ENCODE peak calls at places on chromosome X, in five cellular contexts. One of them, this sample, is unnamed.

GRCh38 chrX:14056201-14056600 is 26.5 kb upstream of the GEMIN8 start:
- DNase-seq in breast epithelium: no peak
- DNase-seq in right lobe of liver: no peak
- DNase-seq in body of pancreas: no peak
- DNase-seq in H54: no peak
- DNase-seq in this sample: no peak

GRCh38 chrX:119790977-119791436 is 423 bp downstream of the RPL39 start:
- DNase-seq in breast epithelium: peak; percentile 18
- DNase-seq in right lobe of liver: no peak
- DNase-seq in body of pancreas: peak; percentile 31
- DNase-seq in H54: no peak
- DNase-seq in this sample: no peak

GRCh38 chrX:10415704-10416001 is 204.7 kb downstream of the MID1 start:
- DNase-seq in breast epithelium: no peak
- DNase-seq in right lobe of liver: no peak
- DNase-seq in body of pancreas: no peak
- DNase-seq in H54: no peak
- DNase-seq in this sample: no peak

GRCh38 chrX:6159468-6159867 is 69.2 kb downstream of the NLGN4X start:
- DNase-seq in breast epithelium: no peak
- DNase-seq in right lobe of liver: no peak
- DNase-seq in body of pancreas: no peak
- DNase-seq in H54: no peak
- DNase-seq in this sample: no peak

GRCh38 chrX:99117011-99117410 is 1293.1 kb downstream of the PCDH19 start:
- DNase-seq in breast epithelium: no peak
- DNase-seq in right lobe of liver: no peak
- DNase-seq in body of pancreas: peak; percentile 1
- DNase-seq in H54: no peak
- DNase-seq in this sample: no peak

GRCh38 chrX:9865804-9866471 is 79.7 kb downstream of the SHROOM2 start:
- DNase-seq in breast epithelium: no peak
- DNase-seq in right lobe of liver: no peak
- DNase-seq in body of pancreas: no peak
- DNase-seq in H54: no peak
- DNase-seq in this sample: no peak

GRCh38 chrX:15853586-15854079 is 980 bp downstream of the AP1S2 start:
- DNase-seq in breast epithelium: no peak
- DNase-seq in right lobe of liver: no peak
- DNase-seq in body of pancreas: no peak
- DNase-seq in H54: no peak
- DNase-seq in this sample: no peak

GRCh38 chrX:18873189-18873791 is 110.6 kb downstream of the PHKA2 start:
- DNase-seq in breast epithelium: no peak
- DNase-seq in right lobe of liver: no peak
- DNase-seq in body of pancreas: no peak
- DNase-seq in H54: peak; percentile 15
- DNase-seq in this sample: no peak

GRCh38 chrX:24259544-24260240 is 54.2 kb downstream of the SUPT20HL2 start:
- DNase-seq in breast epithelium: no peak
- DNase-seq in right lobe of liver: no peak
- DNase-seq in body of pancreas: peak; percentile 70
- DNase-seq in H54: no peak
- DNase-seq in this sample: no peak

GRCh38 chrX:40175416-40176255 is 77.9 kb upstream of the BCOR start:
- DNase-seq in breast epithelium: no peak
- DNase-seq in right lobe of liver: peak; percentile 85
- DNase-seq in body of pancreas: peak; percentile 79
- DNase-seq in H54: no peak
- DNase-seq in this sample: peak; percentile 87

GRCh38 chrX:40177489-40177888 is 79.7 kb upstream of the BCOR start:
- DNase-seq in breast epithelium: no peak
- DNase-seq in right lobe of liver: no peak
- DNase-seq in body of pancreas: no peak
- DNase-seq in H54: no peak
- DNase-seq in this sample: no peak

GRCh38 chrX:40174594-40175415 is 77.0 kb upstream of the BCOR start:
- DNase-seq in breast epithelium: no peak
- DNase-seq in right lobe of liver: peak; percentile 65
- DNase-seq in body of pancreas: peak; percentile 54
- DNase-seq in H54: no peak
- DNase-seq in this sample: no peak

GRCh38 chrX:40176979-40177430 is 79.2 kb upstream of the BCOR start:
- DNase-seq in breast epithelium: no peak
- DNase-seq in right lobe of liver: peak; percentile 54
- DNase-seq in body of pancreas: peak; percentile 51
- DNase-seq in H54: no peak
- DNase-seq in this sample: no peak

DNA sequence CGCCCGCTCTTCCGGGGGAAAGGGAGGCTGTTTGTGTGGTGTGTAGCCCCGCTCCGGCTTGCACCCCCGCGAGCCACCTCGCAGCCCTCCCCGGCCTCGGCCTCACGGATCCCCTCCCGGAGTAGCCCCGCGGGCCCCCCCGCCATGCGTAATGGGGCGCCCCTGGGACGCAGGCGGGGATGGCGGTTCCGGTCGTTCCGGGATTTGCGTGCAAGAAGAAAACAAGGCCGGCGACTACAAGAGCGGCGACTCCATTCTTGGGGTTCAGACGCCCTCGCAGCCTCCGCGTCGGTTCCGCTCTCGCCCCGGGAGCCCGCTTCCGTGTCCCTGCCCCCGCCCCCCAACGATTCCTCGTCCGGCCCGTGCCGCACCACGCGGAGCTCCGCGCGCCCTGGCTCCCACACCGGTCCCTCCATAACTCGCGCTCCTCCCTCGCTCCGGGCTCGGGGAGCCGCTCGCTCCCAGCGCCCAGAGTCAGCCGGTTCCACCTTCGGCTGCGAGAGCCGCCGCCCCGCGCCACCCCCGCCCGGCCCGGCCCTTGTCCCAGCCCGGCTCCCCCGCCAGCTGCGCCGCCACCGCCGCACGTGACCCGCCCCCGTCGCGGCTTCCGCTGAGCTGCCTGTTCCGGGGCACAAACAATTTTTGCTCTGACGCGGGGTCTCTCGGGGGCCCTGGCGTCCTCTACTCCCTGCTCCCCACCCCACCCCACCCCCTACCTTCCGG is 78.7 kb upstream of the BCOR start:
- DNase-seq in breast epithelium: no peak
- DNase-seq in right lobe of liver: peak; percentile 84
- DNase-seq in body of pancreas: peak; percentile 68
- DNase-seq in H54: no peak
- DNase-seq in this sample: no peak
- TF ChIP-seq POLR2A in breast epithelium: no peak
- TF ChIP-seq POLR2A in right lobe of liver: peak; percentile 48
- TF ChIP-seq POLR2A in body of pancreas: peak; percentile 69
- TF ChIP-seq POLR2A in H54: no peak
- TF ChIP-seq POLR2A in this sample: peak; percentile 33

GRCh38 chrX:63713510-63713909 is 71.5 kb downstream of the ARHGEF9 start:
- DNase-seq in breast epithelium: no peak
- DNase-seq in right lobe of liver: no peak
- DNase-seq in body of pancreas: no peak
- DNase-seq in H54: no peak
- DNase-seq in this sample: no peak

GRCh38 chrX:63719633-63720032 is 65.4 kb downstream of the ARHGEF9 start:
- DNase-seq in breast epithelium: no peak
- DNase-seq in right lobe of liver: no peak
- DNase-seq in body of pancreas: no peak
- DNase-seq in H54: no peak
- DNase-seq in this sample: no peak

GRCh38 chrX:63718010-63718694 is 66.9 kb downstream of the ARHGEF9 start:
- DNase-seq in breast epithelium: no peak
- DNase-seq in right lobe of liver: no peak
- DNase-seq in body of pancreas: no peak
- DNase-seq in H54: no peak
- DNase-seq in this sample: no peak
- TF ChIP-seq POLR2A in breast epithelium: no peak
- TF ChIP-seq POLR2A in right lobe of liver: no peak
- TF ChIP-seq POLR2A in body of pancreas: no peak
- TF ChIP-seq POLR2A in H54: no peak
- TF ChIP-seq POLR2A in this sample: no peak

GRCh38 chrX:51892921-51893745 is at the start of gene MAGED1:
- DNase-seq in breast epithelium: peak; percentile 90
- DNase-seq in right lobe of liver: peak; percentile 91
- DNase-seq in body of pancreas: peak; percentile 94
- DNase-seq in H54: peak; percentile 20
- DNase-seq in this sample: peak; percentile 89
- TF ChIP-seq POLR2A in breast epithelium: peak; percentile 64
- TF ChIP-seq POLR2A in right lobe of liver: peak; percentile 76
- TF ChIP-seq POLR2A in body of pancreas: peak; percentile 91
- TF ChIP-seq POLR2A in H54: peak; percentile 88
- TF ChIP-seq POLR2A in this sample: no peak

DNA sequence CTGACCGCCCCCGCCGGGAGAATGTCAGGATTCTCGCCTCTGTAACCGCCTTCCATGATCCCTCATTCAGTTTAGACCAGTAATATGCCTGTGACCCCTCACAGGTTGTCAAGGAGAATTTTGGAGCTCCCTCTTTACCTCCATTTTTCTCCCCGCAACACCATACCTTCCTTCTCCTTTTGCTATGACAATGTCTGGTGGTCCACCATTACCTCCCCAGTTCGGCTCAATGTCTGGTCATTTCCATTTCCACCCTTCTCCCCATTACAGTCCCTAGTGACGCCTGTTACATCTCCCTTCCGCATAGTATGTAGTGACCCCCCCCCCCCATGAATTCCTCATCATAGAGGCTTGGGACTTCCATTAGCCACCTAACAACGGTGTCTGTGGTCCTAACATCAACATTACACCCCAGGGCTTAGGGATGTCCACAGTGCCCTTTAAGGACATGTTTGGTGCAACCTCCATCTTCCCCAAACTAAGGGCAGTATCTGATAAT is 697 bp downstream of the ARAF start:
- DNase-seq in breast epithelium: no peak
- DNase-seq in right lobe of liver: no peak
- DNase-seq in body of pancreas: no peak
- DNase-seq in H54: no peak
- DNase-seq in this sample: no peak
- TF ChIP-seq POLR2A in breast epithelium: no peak
- TF ChIP-seq POLR2A in right lobe of liver: no peak
- TF ChIP-seq POLR2A in body of pancreas: no peak
- TF ChIP-seq POLR2A in H54: no peak
- TF ChIP-seq POLR2A in this sample: no peak

This sample was measured in suprapubic skin.